ENCODE peak calls at places on chromosomes 6 and 20, in four cellular contexts. G is A549, K is mesothelial cell of epicardium, C is PC-3. B is an unnamed sample.

GRCh38 chr20:47057661-47058060 is 163.0 kb downstream of the EYA2 start:
- DNase-seq in G (no peak), K (no peak), C (no peak), B (no peak)

GRCh38 chr6:148367418-148368024 is 24.9 kb downstream of the SASH1 start:
- DNase-seq in G (no peak), K (no peak), C (peak), B (no peak)

GRCh38 chr6:149210376-149210775 is 107.1 kb upstream of the TAB2 start:
- DNase-seq in G (no peak), K (no peak), C (peak), B (no peak)

GRCh38 chr20:63134201-63134612 is 81.7 kb downstream of the YTHDF1 start:
- DNase-seq in G (no peak), K (peak), C (no peak), B (no peak)

GRCh38 chr6:16256781-16257180 is 18.4 kb downstream of the GMPR start:
- DNase-seq in G (no peak), K (no peak), C (no peak), B (no peak)

GRCh38 chr6:52423971-52424381 is 3.8 kb downstream of the EFHC1 start:
- DNase-seq in G (peak), K (no peak), C (peak), B (no peak)

GRCh38 chr6:106146852-106147351 is 60.8 kb downstream of the PRDM1 start:
- DNase-seq in G (no peak), K (no peak), C (peak), B (no peak)

GRCh38 chr6:1896897-1897296 is 287.2 kb downstream of the FOXC1 start:
- DNase-seq in G (no peak), K (no peak), C (no peak), B (no peak)

GRCh38 chr20:38685853-38686473 is 38.3 kb upstream of the SLC32A1 start:
- DNase-seq in G (peak), K (peak), C (peak), B (no peak)

GRCh38 chr6:12084681-12085080 is 72.6 kb downstream of the HIVEP1 start:
- DNase-seq in G (no peak), K (no peak), C (no peak), B (no peak)

GRCh38 chr6:145842693-145843546 is 28.3 kb upstream of the FBXO30 start:
- DNase-seq in G (no peak), K (no peak), C (no peak), B (no peak)

GRCh38 chr6:122449084-122449483 is 22.5 kb downstream of the SERINC1 start:
- DNase-seq in G (no peak), K (no peak), C (no peak), B (no peak)

GRCh38 chr6:328924-329323 is 36.6 kb downstream of the DUSP22 start:
- DNase-seq in G (no peak), K (no peak), C (no peak), B (no peak)

GRCh38 chr6:84685983-84686584 is 78.3 kb downstream of the TBX18 start:
- DNase-seq in G (peak), K (no peak), C (peak), B (no peak)

GRCh38 chr20:23397961-23398360 is 23.3 kb downstream of the NAPB start:
- DNase-seq in G (no peak), K (no peak), C (no peak), B (no peak)

GRCh38 chr20:45456632-45457031 is 12.9 kb upstream of the WFDC2 start:
- DNase-seq in G (peak), K (no peak), C (peak), B (no peak)

GRCh38 chr6:111414373-111414772 is 68.6 kb downstream of the REV3L start:
- DNase-seq in G (no peak), K (no peak), C (no peak), B (no peak)

GRCh38 chr6:90167514-90168379 is 128.9 kb downstream of the BACH2 start:
- DNase-seq in G (no peak), K (no peak), C (no peak), B (no peak)
- TF ChIP-seq CTCF in G (no peak), K (no peak), C (no peak), B (no peak)

GRCh38 chr6:38012573-38012972 is 193.0 kb downstream of the ZFAND3 start:
- DNase-seq in G (peak), K (no peak), C (peak), B (no peak)
- TF ChIP-seq CTCF in G (peak), K (peak), C (peak), B (no peak)

DNA sequence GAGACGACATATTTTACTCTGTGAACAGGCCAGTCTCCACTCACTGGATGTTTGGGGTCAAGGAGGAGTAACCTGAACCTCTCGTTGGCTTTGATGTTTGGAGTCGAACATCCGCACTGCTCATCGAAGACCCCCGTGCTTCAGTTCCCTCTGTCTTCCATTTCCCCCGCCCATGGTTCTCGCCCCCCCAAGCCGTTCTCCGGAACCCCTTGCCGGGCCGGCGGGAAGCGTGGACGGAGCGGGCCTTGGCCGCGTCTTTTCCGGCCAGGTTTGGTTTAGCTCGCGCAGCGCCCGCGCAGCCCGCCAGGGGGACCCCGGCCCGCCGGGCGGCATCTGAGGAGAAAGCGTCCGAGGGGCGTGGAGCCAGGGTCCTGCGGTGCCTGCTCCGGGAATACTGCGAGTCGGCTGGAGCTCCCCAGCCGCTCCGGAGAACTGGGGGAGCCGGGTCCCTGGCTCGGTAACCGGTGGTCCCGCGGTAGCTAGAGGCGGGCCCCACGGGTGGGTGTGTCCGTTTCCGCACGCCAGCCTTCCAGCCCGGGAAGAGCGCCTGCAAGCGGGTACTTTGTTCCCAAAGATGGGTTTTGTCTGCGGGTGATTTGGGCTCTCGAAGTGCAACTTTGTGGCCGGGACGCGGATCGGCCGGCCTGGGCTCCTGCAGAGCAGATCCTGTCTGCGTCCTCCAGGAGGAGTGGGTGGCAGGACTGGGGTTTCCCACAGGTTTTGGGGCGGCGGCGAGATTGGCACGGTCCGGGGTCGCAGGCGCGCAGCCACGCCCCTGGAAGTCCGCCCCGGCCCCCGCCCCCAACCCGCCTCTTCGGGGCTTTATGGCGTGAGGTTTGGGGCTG is 429 bp upstream of the TMEM200A start:
- DNase-seq in G (peak), K (peak), C (peak), B (peak)
- TF ChIP-seq CTCF in G (peak), K (peak), C (peak), B (no peak)

GRCh38 chr6:124400600-124400999 is 561.6 kb upstream of the RNF217 start:
- DNase-seq in G (no peak), K (no peak), C (no peak), B (no peak)
- TF ChIP-seq CTCF in G (no peak), K (no peak), C (no peak), B (no peak)

DNA sequence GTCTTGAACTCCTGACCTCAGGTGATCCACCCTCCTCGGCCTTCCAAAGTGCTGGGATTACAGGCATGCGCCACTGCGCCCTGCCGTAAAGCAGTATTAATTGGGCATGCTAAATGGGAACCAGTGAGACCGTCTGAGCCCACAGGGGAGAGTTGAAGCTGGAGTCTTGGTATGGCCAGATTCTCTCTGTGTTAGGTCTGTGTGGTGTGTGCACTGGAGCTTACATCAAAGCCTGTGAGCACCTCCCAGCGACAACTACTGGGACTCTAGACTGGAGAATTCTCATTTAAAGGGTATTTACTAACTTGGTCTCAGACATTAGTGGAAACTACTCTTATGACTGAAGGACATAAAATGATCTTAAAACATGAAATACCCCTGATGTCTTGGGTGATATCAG is 8.5 kb upstream of the SLC22A2 start:
- DNase-seq in G (no peak), K (no peak), C (no peak), B (no peak)
- TF ChIP-seq CTCF in G (no peak), K (no peak), C (no peak), B (no peak)

GRCh38 chr6:120230008-120230407 is 880.4 kb upstream of the MAN1A1 start:
- DNase-seq in G (no peak), K (no peak), C (peak), B (no peak)
- TF ChIP-seq CTCF in G (no peak), K (no peak), C (peak), B (no peak)

GRCh38 chr6:28218312-28219248 is 6.5 kb upstream of the ZSCAN9 start:
- DNase-seq in G (peak), K (peak), C (peak), B (peak)
- TF ChIP-seq CTCF in G (no peak), K (no peak), C (no peak), B (no peak)

DNA sequence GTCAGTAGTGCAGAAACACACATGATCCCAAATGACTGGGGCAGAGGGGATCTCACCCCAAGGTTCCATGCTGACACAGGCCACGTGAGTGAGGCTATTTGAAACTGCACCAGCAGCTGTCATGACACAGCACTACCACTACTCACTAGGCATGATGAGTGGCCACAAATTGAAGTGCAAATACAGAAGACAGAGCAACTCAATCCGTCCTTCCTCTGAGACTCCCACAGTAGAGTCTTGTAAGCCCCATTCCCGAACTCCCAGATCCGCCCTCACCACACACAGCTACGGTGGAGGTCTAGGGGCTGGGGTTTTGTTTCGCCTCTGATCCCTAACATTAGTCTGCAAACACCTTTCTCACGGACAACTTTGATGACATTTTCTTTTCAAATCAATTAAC is 113.3 kb upstream of the NUP153 start:
- DNase-seq in G (peak), K (no peak), C (peak), B (no peak)
- TF ChIP-seq CTCF in G (no peak), K (no peak), C (no peak), B (no peak)

GRCh38 chr6:117346142-117346930 is 79.4 kb downstream of the ROS1 start:
- DNase-seq in G (no peak), K (no peak), C (peak), B (no peak)
- TF ChIP-seq CTCF in G (peak), K (peak), C (peak), B (no peak)

GRCh38 chr6:161658216-161658615 is 384.4 kb upstream of the AGPAT4 start:
- DNase-seq in G (no peak), K (no peak), C (no peak), B (no peak)

GRCh38 chr6:161663682-161664081 is 389.8 kb upstream of the AGPAT4 start:
- DNase-seq in G (no peak), K (no peak), C (no peak), B (no peak)

DNA sequence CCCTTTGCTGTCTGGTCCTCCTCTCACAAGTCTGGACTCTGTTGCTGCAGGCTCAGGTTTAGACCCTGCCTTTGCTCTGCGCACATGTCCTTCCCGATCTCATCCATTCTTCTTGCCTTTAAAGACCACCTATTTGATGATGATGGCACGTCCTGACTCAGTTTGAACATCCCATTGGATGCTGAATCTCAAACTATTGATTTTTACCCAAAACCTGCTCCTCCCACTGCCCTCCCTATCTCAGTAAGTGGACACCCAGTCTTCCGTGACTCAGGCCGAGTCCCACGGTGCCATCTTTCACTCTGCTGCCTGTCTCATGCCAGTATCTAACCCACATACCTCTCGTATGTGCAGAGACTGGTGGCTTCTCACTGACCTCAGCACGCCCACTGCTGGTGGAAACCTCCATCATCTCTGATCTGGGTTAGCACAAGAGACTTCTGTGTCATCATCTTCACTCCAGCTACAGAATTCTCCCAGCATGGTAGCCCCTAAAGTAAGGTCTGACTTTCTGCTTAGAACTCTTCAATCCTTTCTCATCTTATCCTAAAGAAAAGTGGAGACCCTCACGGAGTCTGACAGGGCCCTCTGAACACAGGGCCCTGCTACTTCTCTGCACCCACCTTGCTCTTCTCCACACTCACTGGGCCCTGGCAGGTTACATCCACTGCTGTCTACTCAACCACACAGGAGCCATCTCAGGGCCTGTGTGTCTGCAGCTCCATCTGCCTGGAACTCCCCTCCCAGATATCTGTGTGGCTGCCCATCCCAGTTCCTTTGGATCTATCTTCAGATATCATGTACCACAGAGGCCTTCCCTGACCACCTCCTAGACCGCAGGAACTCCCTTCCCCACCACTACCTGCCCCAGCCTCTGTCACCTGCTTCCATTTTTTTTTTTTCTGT is 387.1 kb upstream of the AGPAT4 start:
- DNase-seq in G (no peak), K (no peak), C (peak), B (no peak)
- TF ChIP-seq CTCF in G (no peak), K (no peak), C (no peak), B (no peak)

B was measured in activated B cell treated with CpG ODN at 0.5 μM for 24 hours.